ENCODE peak calls at places on chromosomes 13 and 19, in six cellular contexts. R, E, W, N, Z and H are unnamed samples.

GRCh38 chr19:45424191-45425058 is 708 bp upstream of the ERCC1 start:
- DNase-seq in R (peak; percentile 95), E (peak; percentile 51), W (peak; percentile 97), N (peak; percentile 97), Z (no peak), H (peak; percentile 95)

GRCh38 chr13:26502826-26503225 is 54.7 kb upstream of the WASF3 start:
- DNase-seq in R (peak; percentile 31), E (peak; percentile 40), W (peak; percentile 99), N (peak; percentile 50), Z (no peak), H (peak; percentile 10)

GRCh38 chr13:51844862-51845573 is at the start of gene TMEM272:
- DNase-seq in R (no peak), E (peak; percentile 70), W (peak; percentile 55), N (peak; percentile 20), Z (no peak), H (peak; percentile 34)

GRCh38 chr19:14434157-14434501 is 1.0 kb downstream of the PKN1 start:
- DNase-seq in R (no peak), E (no peak), W (peak; percentile 43), N (no peak), Z (no peak), H (peak; percentile 29)

GRCh38 chr13:50847501-50847900 is 4.0 kb upstream of the DLEU7 start:
- DNase-seq in R (no peak), E (no peak), W (no peak), N (no peak), Z (no peak), H (no peak)

GRCh38 chr19:17948474-17948966 is 15.7 kb downstream of the CCDC124 start:
- DNase-seq in R (no peak), E (no peak), W (peak; percentile 20), N (no peak), Z (no peak), H (no peak)

GRCh38 chr19:27765912-27766725 is 1446.8 kb downstream of the UQCRFS1 start:
- DNase-seq in R (no peak), E (no peak), W (no peak), N (no peak), Z (no peak), H (no peak)

GRCh38 chr19:36378625-36379509 is at the start of gene ZFP14:
- DNase-seq in R (peak; percentile 87), E (peak; percentile 97), W (peak; percentile 96), N (peak; percentile 92), Z (peak; percentile 82), H (peak; percentile 87)

GRCh38 chr19:2788237-2788636 is 2.9 kb downstream of the THOP1 start:
- DNase-seq in R (no peak), E (no peak), W (no peak), N (no peak), Z (no peak), H (no peak)

GRCh38 chr19:28039677-28040381 is 1173.1 kb downstream of the UQCRFS1 start:
- DNase-seq in R (peak; percentile 8), E (no peak), W (peak; percentile 3), N (peak; percentile 20), Z (no peak), H (no peak)

GRCh38 chr13:70668983-70669382 is 560.7 kb upstream of the KLHL1 start:
- DNase-seq in R (no peak), E (no peak), W (no peak), N (no peak), Z (no peak), H (peak; percentile 84)

GRCh38 chr13:79810671-79811070 is 329.7 kb downstream of the NDFIP2 start:
- DNase-seq in R (peak; percentile 71), E (peak; percentile 29), W (peak; percentile 48), N (peak; percentile 77), Z (no peak), H (peak; percentile 69)

GRCh38 chr13:99991806-99992242 is 10.2 kb downstream of the ZIC2 start:
- DNase-seq in R (no peak), E (peak; percentile 83), W (no peak), N (no peak), Z (no peak), H (no peak)

GRCh38 chr13:99989376-99990044 is 7.9 kb downstream of the ZIC2 start:
- DNase-seq in R (no peak), E (peak; percentile 56), W (no peak), N (no peak), Z (no peak), H (no peak)

GRCh38 chr13:99988469-99989375 is 7.1 kb downstream of the ZIC2 start:
- DNase-seq in R (no peak), E (peak; percentile 70), W (no peak), N (no peak), Z (no peak), H (no peak)

GRCh38 chr13:99991013-99991805 is 9.6 kb downstream of the ZIC2 start:
- DNase-seq in R (no peak), E (peak; percentile 39), W (no peak), N (no peak), Z (no peak), H (no peak)

GRCh38 chr13:99990045-99990977 is 8.7 kb downstream of the ZIC2 start:
- DNase-seq in R (no peak), E (peak; percentile 63), W (no peak), N (no peak), Z (no peak), H (no peak)
- TF ChIP-seq EZH2 in R (peak; percentile 9), E (no peak), W (no peak), N (peak; percentile 88), Z (no peak), H (no peak)

DNA sequence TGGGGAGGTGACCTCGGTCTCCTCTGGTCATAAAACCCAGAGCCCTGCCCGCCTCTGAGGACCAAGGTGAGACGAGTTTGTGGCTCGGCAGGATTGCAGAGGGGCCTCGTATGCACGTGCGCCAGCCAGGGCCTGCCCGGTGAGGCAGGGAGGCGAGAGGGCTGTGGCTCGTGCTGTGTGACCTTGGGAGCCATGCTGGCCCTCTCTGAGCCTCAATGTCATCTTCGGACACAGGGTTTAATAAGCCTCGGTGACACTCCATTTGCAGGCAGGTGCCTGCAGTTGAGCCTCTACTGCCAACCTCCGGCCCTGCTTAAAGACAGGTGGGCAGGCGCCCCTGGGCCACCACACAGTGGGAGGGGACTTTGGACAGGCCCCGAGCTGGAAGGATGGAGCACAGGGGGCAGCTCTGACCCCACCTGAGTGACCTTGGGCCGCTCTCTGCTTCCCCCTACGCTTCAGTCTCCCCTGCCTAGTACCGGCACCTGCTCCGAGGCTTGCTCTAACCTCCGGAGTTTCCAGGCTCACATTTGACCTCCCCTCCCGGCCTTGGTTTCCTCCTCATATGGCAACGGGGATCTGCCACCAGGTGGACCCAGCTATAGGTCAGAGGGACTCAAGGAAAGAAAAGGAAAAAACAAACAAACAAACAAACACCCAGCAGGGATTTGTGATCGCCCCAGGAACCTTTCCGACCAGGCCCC is 3.2 kb downstream of the ZBTB7A start:
- DNase-seq in R (no peak), E (peak; percentile 55), W (peak; percentile 24), N (no peak), Z (no peak), H (no peak)
- H3K27ac ChIP-seq in R (peak overlapping the region; percentile 75), E (no peak overlapping the region), W (peak overlapping the region; percentile 95), N (peak overlapping the region; percentile 89), Z (no peak overlapping the region), H (peak overlapping the region; percentile 73)

DNA sequence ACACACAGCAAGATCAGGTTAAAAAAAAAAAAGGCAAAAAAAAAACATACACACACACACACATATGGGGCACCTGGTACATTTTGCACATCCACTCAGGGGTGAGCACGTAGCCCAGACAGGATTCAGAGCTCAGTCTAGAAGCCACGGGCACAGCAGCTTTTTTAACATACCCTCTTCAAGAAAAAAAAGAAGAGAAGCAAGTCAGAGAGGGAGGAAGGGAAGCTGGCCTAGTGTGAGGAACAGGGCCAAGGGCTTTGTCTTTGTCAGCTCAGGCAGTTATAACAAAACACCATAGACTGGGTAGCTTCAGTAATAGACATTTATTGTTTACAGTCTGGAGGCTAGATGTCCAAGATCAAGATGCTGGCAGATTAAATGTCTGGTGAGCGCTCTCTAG is 2.3 kb upstream of the TPM4 start:
- DNase-seq in R (no peak), E (no peak), W (no peak), N (no peak), Z (no peak), H (no peak)
- H3K9ac ChIP-seq in R (no peak overlapping the region), E (no peak overlapping the region), W (no peak overlapping the region), N (no peak overlapping the region), Z (no peak overlapping the region), H (no peak overlapping the region)

GRCh38 chr19:53905787-53906186 is 3.3 kb upstream of the CACNG7 start:
- DNase-seq in R (no peak), E (no peak), W (no peak), N (no peak), Z (no peak), H (no peak)

GRCh38 chr19:53907193-53907581 is 1.9 kb upstream of the CACNG7 start:
- DNase-seq in R (no peak), E (no peak), W (no peak), N (no peak), Z (no peak), H (no peak)

GRCh38 chr19:53907690-53908089 is 1.4 kb upstream of the CACNG7 start:
- DNase-seq in R (no peak), E (no peak), W (no peak), N (no peak), Z (no peak), H (no peak)

GRCh38 chr19:53904909-53905308 is 4.2 kb upstream of the CACNG7 start:
- DNase-seq in R (no peak), E (no peak), W (no peak), N (no peak), Z (no peak), H (peak; percentile 77)

GRCh38 chr19:53906211-53907192 is 2.6 kb upstream of the CACNG7 start:
- DNase-seq in R (no peak), E (peak; percentile 71), W (peak; percentile 45), N (no peak), Z (no peak), H (peak; percentile 39)
- TF ChIP-seq EZH2 in R (no peak), E (peak; percentile 79), W (peak; percentile 45), N (no peak), Z (no peak), H (no peak)